ENCODE peak calls at places on chromosomes 7 and 10, in ten cellular contexts. L is fibroblast of mammary gland, K is Calu3, C is testis, G is uterus, W is dorsolateral prefrontal cortex, E is AG09319, B is A673, T is bronchial epithelial cell, J is HFFc6. H is an unnamed sample.

GRCh38 chr7:85997515-85997914 is 646.2 kb upstream of the GRM3 start:
- DNase-seq in C (no peak), J (no peak), T (peak; percentile 60), W (no peak), L (no peak), B (no peak), K (no peak), G (no peak), E (no peak), H (no peak)

GRCh38 chr7:75575488-75576112 is 83.5 kb downstream of the SPDYE5 start:
- DNase-seq in L (peak; percentile 66), E (peak; percentile 44), C (no peak), K (no peak), W (no peak), G (no peak), T (no peak), J (no peak), B (peak; percentile 49), H (no peak)

GRCh38 chr10:51073461-51074237 is 638 bp upstream of the PRKG1 start:
- DNase-seq in G (peak; percentile 66), K (peak; percentile 25), B (no peak), E (no peak), C (peak; percentile 51), L (no peak), W (no peak), T (no peak), J (no peak), H (peak; percentile 3)

GRCh38 chr7:158646766-158647474 is 57.7 kb downstream of the NCAPG2 start:
- DNase-seq in C (peak; percentile 25), B (peak; percentile 34), W (no peak), L (no peak), E (no peak), J (no peak), T (no peak), K (peak; percentile 34), G (no peak), H (peak; percentile 56)

GRCh38 chr7:83105948-83106347 is 56.7 kb downstream of the PCLO start:
- DNase-seq in T (no peak), C (no peak), K (no peak), B (no peak), J (no peak), W (no peak), E (no peak), L (no peak), G (no peak), H (no peak)

GRCh38 chr7:87735360-87735759 is 107.2 kb downstream of the RUNDC3B start:
- DNase-seq in W (no peak), E (no peak), B (peak; percentile 12), L (peak; percentile 0), K (no peak), G (no peak), T (peak; percentile 76), J (no peak), C (no peak), H (no peak)

GRCh38 chr10:43045246-43045621 is 31.6 kb upstream of the RET start:
- DNase-seq in J (no peak), W (no peak), G (peak; percentile 3), B (no peak), K (no peak), L (no peak), C (no peak), T (no peak), E (no peak), H (no peak)

GRCh38 chr10:24901686-24902399 is 50.6 kb downstream of the PRTFDC1 start:
- DNase-seq in C (peak; percentile 17), K (peak; percentile 73), G (peak; percentile 54), W (peak; percentile 56), T (peak; percentile 97), B (peak; percentile 71), J (peak; percentile 94), E (peak; percentile 80), L (peak; percentile 99), H (peak; percentile 23)

GRCh38 chr7:135372222-135372621 is 137.7 kb downstream of the CNOT4 start:
- DNase-seq in L (no peak), E (peak; percentile 3), G (no peak), W (no peak), T (no peak), K (no peak), J (no peak), B (no peak), C (no peak), H (no peak)

GRCh38 chr7:141074162-141074989 is 512 bp downstream of the TMEM178B start:
- DNase-seq in L (peak; percentile 3), K (peak; percentile 35), J (no peak), C (peak; percentile 58), W (no peak), E (no peak), G (no peak), B (no peak), T (no peak), H (peak; percentile 38)

GRCh38 chr10:129690248-129691070 is 223.4 kb downstream of the MGMT start:
- DNase-seq in G (no peak), W (no peak), J (no peak), T (peak; percentile 2), C (no peak), K (no peak), L (no peak), E (no peak), B (no peak), H (no peak)

GRCh38 chr10:86064931-86065662 is 301.5 kb downstream of the GRID1 start:
- DNase-seq in K (no peak), C (no peak), L (no peak), B (no peak), W (no peak), J (no peak), T (no peak), E (no peak), G (no peak), H (no peak)

GRCh38 chr10:112858990-112859520 is 91.0 kb upstream of the TCF7L2 start:
- DNase-seq in L (peak; percentile 33), J (no peak), K (no peak), E (no peak), T (no peak), B (no peak), C (no peak), W (no peak), G (no peak), H (no peak)

GRCh38 chr7:43725251-43725650 is 4.1 kb downstream of the COA1 start:
- DNase-seq in E (no peak), W (no peak), B (no peak), C (no peak), L (no peak), J (no peak), T (no peak), G (no peak), K (no peak), H (no peak)

GRCh38 chr7:127154101-127154500 is 98.6 kb downstream of the GRM8 start:
- DNase-seq in T (no peak), L (no peak), G (no peak), C (no peak), E (no peak), B (no peak), W (no peak), K (no peak), J (no peak), H (no peak)

GRCh38 chr7:127153315-127153714 is 99.4 kb downstream of the GRM8 start:
- DNase-seq in L (no peak), J (no peak), C (no peak), K (no peak), B (no peak), T (no peak), G (no peak), E (no peak), W (no peak), H (no peak)

GRCh38 chr7:127154958-127155357 is 97.8 kb downstream of the GRM8 start:
- DNase-seq in W (no peak), T (no peak), L (no peak), E (no peak), B (no peak), C (no peak), J (no peak), G (no peak), K (no peak), H (no peak)

GRCh38 chr7:127158659-127159058 is 94.1 kb downstream of the GRM8 start:
- DNase-seq in G (no peak), W (no peak), T (peak; percentile 1), B (peak; percentile 33), J (no peak), C (no peak), L (no peak), K (no peak), E (no peak), H (no peak)
- TF ChIP-seq CTCF in G (no peak), W (no peak), T (peak; percentile 15), B (peak; percentile 69), J (peak; percentile 23), C (peak; percentile 10), L (peak; percentile 18), K (peak; percentile 21), E (no peak), H (peak; percentile 52)

GRCh38 chr10:67903581-67903980 is 19.1 kb downstream of the SIRT1 start:
- DNase-seq in J (no peak), W (no peak), T (no peak), G (no peak), B (no peak), E (no peak), C (no peak), K (no peak), L (no peak), H (no peak)
- TF ChIP-seq CTCF in J (no peak), W (no peak), T (no peak), G (no peak), B (no peak), E (no peak), C (no peak), K (no peak), L (no peak), H (no peak)

GRCh38 chr7:35329026-35329425 is 75.1 kb upstream of the TBX20 start:
- DNase-seq in C (no peak), K (no peak), T (no peak), G (no peak), L (no peak), W (no peak), B (no peak), J (no peak), E (no peak), H (no peak)

GRCh38 chr7:35334511-35334910 is 80.6 kb upstream of the TBX20 start:
- DNase-seq in G (no peak), W (no peak), E (no peak), C (peak; percentile 67), B (no peak), L (no peak), K (peak; percentile 72), T (peak; percentile 42), J (no peak), H (no peak)

GRCh38 chr7:35336444-35336843 is 82.5 kb upstream of the TBX20 start:
- DNase-seq in B (no peak), L (no peak), E (no peak), J (no peak), W (no peak), K (no peak), G (no peak), C (no peak), T (no peak), H (no peak)

GRCh38 chr7:35333265-35333664 is 79.4 kb upstream of the TBX20 start:
- DNase-seq in C (no peak), L (no peak), T (peak; percentile 12), E (no peak), G (no peak), B (no peak), J (no peak), W (no peak), K (no peak), H (no peak)

GRCh38 chr7:35331730-35332678 is 78.1 kb upstream of the TBX20 start:
- DNase-seq in J (no peak), K (no peak), W (no peak), C (no peak), E (no peak), T (no peak), L (no peak), G (no peak), B (no peak), H (no peak)
- TF ChIP-seq CTCF in J (no peak), K (no peak), W (no peak), C (no peak), E (no peak), T (no peak), L (no peak), G (no peak), B (no peak), H (no peak)

GRCh38 chr7:70417061-70417655 is 714.8 kb upstream of the GALNT17 start:
- DNase-seq in J (no peak), W (peak; percentile 64), B (no peak), C (no peak), T (no peak), G (no peak), E (no peak), L (no peak), K (no peak), H (no peak)
- TF ChIP-seq CTCF in J (no peak), W (peak; percentile 15), B (no peak), C (no peak), T (no peak), G (no peak), E (no peak), L (no peak), K (no peak), H (no peak)